ENCODE peak calls at places on chromosome 16, in four cellular contexts. One of them, this sample, is unnamed.

GRCh38 chr16:23452572-23453337 is at the start of gene COG7:
- DNase-seq in mucosa of descending colon: peak; percentile 90
- DNase-seq in small intestine: peak; percentile 80
- DNase-seq in kidney epithelial cell: peak; percentile 65
- DNase-seq in this sample: peak; percentile 61

GRCh38 chr16:49884033-49884707 is 28.3 kb upstream of the ZNF423 start:
- DNase-seq in small intestine: peak; percentile 87
- DNase-seq in kidney epithelial cell: no peak
- DNase-seq in mucosa of descending colon: peak; percentile 71
- DNase-seq in this sample: no peak

GRCh38 chr16:78098544-78099371 is 696 bp upstream of the WWOX start:
- DNase-seq in kidney epithelial cell: no peak
- DNase-seq in small intestine: peak; percentile 1
- DNase-seq in mucosa of descending colon: no peak
- DNase-seq in this sample: no peak

GRCh38 chr16:30958164-30959083 is 870 bp downstream of the SETD1A start:
- DNase-seq in mucosa of descending colon: no peak
- DNase-seq in kidney epithelial cell: no peak
- DNase-seq in small intestine: peak; percentile 36
- DNase-seq in this sample: no peak

GRCh38 chr16:2954228-2954627 is 9.8 kb upstream of the KREMEN2 start:
- DNase-seq in mucosa of descending colon: no peak
- DNase-seq in small intestine: no peak
- DNase-seq in kidney epithelial cell: no peak
- DNase-seq in this sample: no peak

GRCh38 chr16:24917891-24918290 is 72.1 kb downstream of the SLC5A11 start:
- DNase-seq in small intestine: no peak
- DNase-seq in mucosa of descending colon: no peak
- DNase-seq in kidney epithelial cell: no peak
- DNase-seq in this sample: no peak

GRCh38 chr16:11224096-11224893 is 31.7 kb downstream of the SOCS1 start:
- DNase-seq in kidney epithelial cell: no peak
- DNase-seq in small intestine: peak; percentile 83
- DNase-seq in mucosa of descending colon: peak; percentile 49
- DNase-seq in this sample: no peak

GRCh38 chr16:87086156-87086555 is 231.0 kb downstream of the C16orf95 start:
- DNase-seq in kidney epithelial cell: no peak
- DNase-seq in mucosa of descending colon: no peak
- DNase-seq in small intestine: no peak
- DNase-seq in this sample: peak; percentile 55

GRCh38 chr16:77273815-77274214 is 74.6 kb downstream of the SYCE1L start:
- DNase-seq in small intestine: no peak
- DNase-seq in mucosa of descending colon: no peak
- DNase-seq in kidney epithelial cell: peak; percentile 54
- DNase-seq in this sample: peak; percentile 24

GRCh38 chr16:89890200-89890599 is 16.8 kb downstream of the TCF25 start:
- DNase-seq in mucosa of descending colon: no peak
- DNase-seq in kidney epithelial cell: no peak
- DNase-seq in small intestine: no peak
- DNase-seq in this sample: no peak

GRCh38 chr16:87416826-87417471 is 24.8 kb downstream of the MAP1LC3B start:
- DNase-seq in mucosa of descending colon: peak; percentile 77
- DNase-seq in small intestine: peak; percentile 19
- DNase-seq in kidney epithelial cell: no peak
- DNase-seq in this sample: peak; percentile 21

GRCh38 chr16:68472581-68472980 is 24.3 kb upstream of the SMPD3 start:
- DNase-seq in kidney epithelial cell: no peak
- DNase-seq in mucosa of descending colon: no peak
- DNase-seq in small intestine: no peak
- DNase-seq in this sample: no peak

GRCh38 chr16:72094266-72094610 is 591 bp downstream of the DHX38 start:
- DNase-seq in mucosa of descending colon: peak; percentile 22
- DNase-seq in small intestine: no peak
- DNase-seq in kidney epithelial cell: no peak
- DNase-seq in this sample: no peak

GRCh38 chr16:79768594-79768993 is 168.1 kb upstream of the MAF start:
- DNase-seq in kidney epithelial cell: no peak
- DNase-seq in small intestine: peak; percentile 47
- DNase-seq in mucosa of descending colon: peak; percentile 49
- DNase-seq in this sample: no peak

GRCh38 chr16:80300876-80301275 is 239.9 kb upstream of the DYNLRB2 start:
- DNase-seq in small intestine: no peak
- DNase-seq in mucosa of descending colon: no peak
- DNase-seq in kidney epithelial cell: peak; percentile 18
- DNase-seq in this sample: peak; percentile 8

GRCh38 chr16:51416921-51417320 is 265.9 kb upstream of the SALL1 start:
- DNase-seq in mucosa of descending colon: no peak
- DNase-seq in small intestine: no peak
- DNase-seq in kidney epithelial cell: no peak
- DNase-seq in this sample: no peak

GRCh38 chr16:12651765-12652531 is 151.7 kb downstream of the CPPED1 start:
- DNase-seq in small intestine: peak; percentile 11
- DNase-seq in kidney epithelial cell: no peak
- DNase-seq in mucosa of descending colon: no peak
- DNase-seq in this sample: no peak

GRCh38 chr16:11742041-11742535 is 569 bp downstream of the TXNDC11 start:
- DNase-seq in mucosa of descending colon: peak; percentile 73
- DNase-seq in kidney epithelial cell: no peak
- DNase-seq in small intestine: peak; percentile 59
- DNase-seq in this sample: no peak

GRCh38 chr16:86965840-86966239 is 351.4 kb downstream of the C16orf95 start:
- DNase-seq in mucosa of descending colon: no peak
- DNase-seq in small intestine: peak; percentile 14
- DNase-seq in kidney epithelial cell: no peak
- DNase-seq in this sample: no peak

GRCh38 chr16:79571065-79571697 is 29.4 kb downstream of the MAF start:
- DNase-seq in kidney epithelial cell: no peak
- DNase-seq in mucosa of descending colon: peak; percentile 20
- DNase-seq in small intestine: no peak
- DNase-seq in this sample: no peak

GRCh38 chr16:74605332-74605731 is 1.6 kb downstream of the GLG1 start:
- DNase-seq in kidney epithelial cell: no peak
- DNase-seq in small intestine: no peak
- DNase-seq in mucosa of descending colon: no peak
- DNase-seq in this sample: no peak
- H3K4me3 ChIP-seq in kidney epithelial cell: peak overlapping the region; percentile 77
- H3K4me3 ChIP-seq in small intestine: no peak overlapping the region
- H3K4me3 ChIP-seq in mucosa of descending colon: no peak overlapping the region
- H3K4me3 ChIP-seq in this sample: peak overlapping the region; percentile 89

GRCh38 chr16:48556210-48556912 is 53.6 kb downstream of the N4BP1 start:
- DNase-seq in mucosa of descending colon: no peak
- DNase-seq in kidney epithelial cell: no peak
- DNase-seq in small intestine: peak; percentile 41
- DNase-seq in this sample: no peak

GRCh38 chr16:48559462-48560211 is 50.3 kb downstream of the N4BP1 start:
- DNase-seq in small intestine: no peak
- DNase-seq in mucosa of descending colon: no peak
- DNase-seq in kidney epithelial cell: no peak
- DNase-seq in this sample: no peak

GRCh38 chr16:48558269-48558915 is 51.6 kb downstream of the N4BP1 start:
- DNase-seq in mucosa of descending colon: no peak
- DNase-seq in kidney epithelial cell: no peak
- DNase-seq in small intestine: no peak
- DNase-seq in this sample: no peak

GRCh38 chr16:48555597-48555996 is 54.4 kb downstream of the N4BP1 start:
- DNase-seq in small intestine: no peak
- DNase-seq in mucosa of descending colon: no peak
- DNase-seq in kidney epithelial cell: no peak
- DNase-seq in this sample: no peak

GRCh38 chr16:48556913-48557351 is 53.0 kb downstream of the N4BP1 start:
- DNase-seq in kidney epithelial cell: peak; percentile 37
- DNase-seq in small intestine: no peak
- DNase-seq in mucosa of descending colon: no peak
- DNase-seq in this sample: peak; percentile 58
- H3K4me3 ChIP-seq in kidney epithelial cell: no peak overlapping the region
- H3K4me3 ChIP-seq in small intestine: no peak overlapping the region
- H3K4me3 ChIP-seq in mucosa of descending colon: no peak overlapping the region
- H3K4me3 ChIP-seq in this sample: no peak overlapping the region

GRCh38 chr16:1184156-1184868 is 31.4 kb downstream of the CACNA1H start:
- DNase-seq in small intestine: peak; percentile 23
- DNase-seq in mucosa of descending colon: no peak
- DNase-seq in kidney epithelial cell: no peak
- DNase-seq in this sample: no peak
- H3K4me3 ChIP-seq in small intestine: no peak overlapping the region
- H3K4me3 ChIP-seq in mucosa of descending colon: no peak overlapping the region
- H3K4me3 ChIP-seq in kidney epithelial cell: no peak overlapping the region
- H3K4me3 ChIP-seq in this sample: no peak overlapping the region

DNA sequence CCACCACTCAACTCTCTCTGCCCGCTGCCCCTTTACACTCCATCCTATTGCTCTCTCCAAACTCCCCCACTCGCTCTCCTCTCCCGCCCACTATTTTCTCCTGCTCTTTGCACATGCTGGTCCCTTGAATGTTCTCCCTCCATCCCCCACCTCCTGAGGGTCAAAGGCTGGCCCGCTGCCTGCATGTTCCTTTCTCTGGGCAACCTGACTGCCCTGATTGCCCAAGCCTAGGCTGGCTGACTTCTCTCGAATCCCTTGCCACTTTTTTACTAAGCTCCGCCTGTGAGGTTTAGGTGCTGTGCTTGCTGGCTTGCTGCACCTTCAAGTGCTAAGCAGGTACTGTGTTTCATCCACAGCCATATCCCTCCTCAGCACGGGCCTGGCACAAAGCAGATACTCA is 2.7 kb downstream of the EMC8 start:
- DNase-seq in small intestine: no peak
- DNase-seq in kidney epithelial cell: no peak
- DNase-seq in mucosa of descending colon: no peak
- DNase-seq in this sample: no peak
- H3K4me3 ChIP-seq in small intestine: no peak overlapping the region
- H3K4me3 ChIP-seq in kidney epithelial cell: no peak overlapping the region
- H3K4me3 ChIP-seq in mucosa of descending colon: no peak overlapping the region
- H3K4me3 ChIP-seq in this sample: no peak overlapping the region

GRCh38 chr16:88634141-88634993 is 4.0 kb upstream of the IL17C start:
- DNase-seq in kidney epithelial cell: no peak
- DNase-seq in mucosa of descending colon: peak; percentile 54
- DNase-seq in small intestine: peak; percentile 43
- DNase-seq in this sample: no peak

GRCh38 chr16:88633684-88634140 is 4.7 kb upstream of the IL17C start:
- DNase-seq in mucosa of descending colon: peak; percentile 64
- DNase-seq in small intestine: peak; percentile 58
- DNase-seq in kidney epithelial cell: peak; percentile 51
- DNase-seq in this sample: no peak

GRCh38 chr16:88635671-88636070 is 2.7 kb upstream of the IL17C start:
- DNase-seq in mucosa of descending colon: no peak
- DNase-seq in kidney epithelial cell: no peak
- DNase-seq in small intestine: no peak
- DNase-seq in this sample: no peak

GRCh38 chr16:88636488-88637265 is 1.7 kb upstream of the IL17C start:
- DNase-seq in small intestine: no peak
- DNase-seq in mucosa of descending colon: no peak
- DNase-seq in kidney epithelial cell: no peak
- DNase-seq in this sample: no peak

DNA sequence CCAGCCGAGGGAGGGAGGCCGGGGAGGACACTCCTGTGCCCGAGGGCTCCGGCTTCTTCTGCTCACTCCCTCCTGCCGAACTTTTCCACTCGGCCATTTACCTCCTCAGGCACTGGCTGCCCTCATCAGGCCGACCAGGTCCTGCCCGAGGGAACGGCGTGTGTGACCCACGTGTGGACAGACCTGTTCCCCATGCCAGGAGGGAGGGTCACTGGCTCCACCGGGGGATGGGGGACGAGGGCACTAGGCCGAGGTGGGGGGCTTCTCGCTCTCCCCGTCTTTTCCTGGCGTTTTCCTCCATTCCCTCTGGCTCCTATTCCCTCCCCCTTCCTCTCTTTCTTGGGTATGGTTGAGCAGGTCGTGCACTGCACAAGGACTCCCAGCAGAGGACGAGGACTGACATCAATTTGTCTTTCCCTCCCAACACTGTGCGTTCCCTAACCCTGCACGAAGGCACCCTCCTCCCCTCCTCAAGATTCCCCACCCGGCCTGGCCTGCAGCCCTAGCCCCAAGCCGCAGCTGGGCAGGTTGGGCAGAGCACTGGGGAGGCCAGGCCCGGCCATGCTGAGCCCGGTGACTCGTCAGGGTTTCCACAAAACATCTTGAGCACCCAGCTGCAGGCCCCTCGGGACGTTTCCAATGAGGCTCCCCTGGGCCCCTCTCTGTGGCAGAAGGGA is 3.2 kb upstream of the IL17C start:
- DNase-seq in small intestine: no peak
- DNase-seq in mucosa of descending colon: no peak
- DNase-seq in kidney epithelial cell: no peak
- DNase-seq in this sample: no peak
- H3K4me3 ChIP-seq in small intestine: no peak overlapping the region
- H3K4me3 ChIP-seq in mucosa of descending colon: no peak overlapping the region
- H3K4me3 ChIP-seq in kidney epithelial cell: peak overlapping the region; percentile 38
- H3K4me3 ChIP-seq in this sample: peak overlapping the region; percentile 49

DNA sequence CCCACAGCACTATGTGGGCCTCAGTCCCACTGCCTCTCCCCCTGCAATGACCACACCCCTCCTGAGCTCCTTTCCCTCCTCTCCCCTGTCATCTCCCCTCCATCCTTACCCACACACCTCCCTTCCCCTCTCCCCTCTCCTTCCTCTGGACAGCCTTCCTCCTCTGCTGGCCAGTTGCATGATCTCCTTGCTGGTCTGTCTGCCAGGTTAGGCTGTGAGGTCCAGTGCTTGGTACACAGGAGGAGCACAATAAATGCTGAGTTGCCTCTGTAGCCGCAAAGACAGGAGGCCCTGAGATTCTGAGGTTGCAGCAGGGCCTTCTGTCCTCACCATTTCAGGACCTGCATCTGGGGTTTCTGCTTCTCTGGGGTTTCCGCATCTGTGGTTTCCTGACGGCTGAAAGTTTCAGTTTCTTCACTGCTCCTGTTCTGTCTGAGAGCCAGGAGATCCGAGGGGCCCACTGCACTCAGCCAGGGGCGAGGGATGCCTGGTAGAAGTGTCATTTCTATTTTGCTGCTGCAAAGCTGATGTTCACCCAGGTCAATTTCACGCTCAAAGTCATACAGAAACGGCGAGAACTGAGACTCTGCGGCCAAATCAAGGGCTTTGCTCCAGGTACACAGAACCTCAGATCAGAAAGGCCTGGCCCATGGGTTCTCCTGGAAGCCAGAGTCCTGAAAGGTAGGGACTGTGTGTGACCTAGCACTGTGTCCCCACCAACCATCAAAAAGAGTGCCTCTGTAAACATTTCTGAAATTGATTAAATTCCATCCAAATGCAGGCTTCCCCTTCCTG is 4.6 kb upstream of the SLC12A3 start:
- DNase-seq in small intestine: peak; percentile 19
- DNase-seq in kidney epithelial cell: no peak
- DNase-seq in mucosa of descending colon: no peak
- DNase-seq in this sample: no peak
- H3K4me3 ChIP-seq in small intestine: no peak overlapping the region
- H3K4me3 ChIP-seq in kidney epithelial cell: no peak overlapping the region
- H3K4me3 ChIP-seq in mucosa of descending colon: no peak overlapping the region
- H3K4me3 ChIP-seq in this sample: no peak overlapping the region

GRCh38 chr16:22163806-22164205 is 1.5 kb downstream of the SDR42E2 start:
- DNase-seq in small intestine: no peak
- DNase-seq in kidney epithelial cell: no peak
- DNase-seq in mucosa of descending colon: no peak
- DNase-seq in this sample: no peak

GRCh38 chr16:22162658-22163009 is 328 bp downstream of the SDR42E2 start:
- DNase-seq in mucosa of descending colon: no peak
- DNase-seq in small intestine: no peak
- DNase-seq in kidney epithelial cell: no peak
- DNase-seq in this sample: no peak

GRCh38 chr16:22161401-22161800 is 905 bp upstream of the SDR42E2 start:
- DNase-seq in small intestine: no peak
- DNase-seq in kidney epithelial cell: no peak
- DNase-seq in mucosa of descending colon: no peak
- DNase-seq in this sample: no peak

GRCh38 chr16:22164482-22164881 is 2.2 kb downstream of the SDR42E2 start:
- DNase-seq in mucosa of descending colon: no peak
- DNase-seq in small intestine: no peak
- DNase-seq in kidney epithelial cell: no peak
- DNase-seq in this sample: no peak

GRCh38 chr16:22161999-22162657 is at the start of gene SDR42E2:
- DNase-seq in small intestine: peak; percentile 45
- DNase-seq in kidney epithelial cell: no peak
- DNase-seq in mucosa of descending colon: peak; percentile 51
- DNase-seq in this sample: no peak
- H3K4me3 ChIP-seq in small intestine: no peak within 1 kb of the TSS
- H3K4me3 ChIP-seq in kidney epithelial cell: no peak within 1 kb of the TSS
- H3K4me3 ChIP-seq in mucosa of descending colon: no peak within 1 kb of the TSS
- H3K4me3 ChIP-seq in this sample: no peak within 1 kb of the TSS